ENCODE peak calls at places on chromosome 21, in five cellular contexts. I is GM23338, S is H1, B is breast epithelium, A is spleen. H is an unnamed sample. For H3K27me3, the result is how much of the 10 kb centered on the place peaks cover.

GRCh38 chr21:29656504-29657227 is 283.1 kb downstream of the GRIK1 start:
- DNase-seq in I (no peak), S (no peak), B (no peak), A (no peak), H (no peak)

GRCh38 chr21:42319851-42320602 is 4.8 kb upstream of the TFF3 start:
- DNase-seq in I (no peak), S (no peak), B (no peak), A (peak), H (peak)

GRCh38 chr21:35226302-35226701 is 177.2 kb upstream of the RUNX1 start:
- DNase-seq in I (no peak), S (no peak), B (peak), A (no peak), H (no peak)

GRCh38 chr21:15015622-15016471 is 49.0 kb downstream of the NRIP1 start:
- DNase-seq in I (no peak), S (no peak), B (no peak), A (no peak), H (no peak)

GRCh38 chr21:34536820-34537219 is 24.8 kb upstream of the KCNE1 start:
- DNase-seq in I (no peak), S (no peak), B (no peak), A (no peak), H (no peak)

GRCh38 chr21:41967708-41968107 is 13.9 kb upstream of the C2CD2 start:
- DNase-seq in I (no peak), S (no peak), B (peak), A (peak), H (no peak)

GRCh38 chr21:28794341-28794970 is 198.2 kb downstream of the LTN1 start:
- DNase-seq in I (no peak), S (no peak), B (no peak), A (no peak), H (no peak)

GRCh38 chr21:29650561-29651022 is 289.2 kb downstream of the GRIK1 start:
- DNase-seq in I (no peak), S (no peak), B (no peak), A (no peak), H (no peak)

GRCh38 chr21:32826317-32827167 is 55.0 kb upstream of the PAXBP1 start:
- DNase-seq in I (peak), S (no peak), B (no peak), A (no peak), H (no peak)

GRCh38 chr21:46320331-46320801 is 3.3 kb downstream of the C21orf58 start:
- DNase-seq in I (no peak), S (no peak), B (no peak), A (no peak), H (no peak)

GRCh38 chr21:33047231-33047630 is 21.5 kb downstream of the OLIG2 start:
- DNase-seq in I (no peak), S (no peak), B (no peak), A (no peak), H (no peak)

GRCh38 chr21:25421327-25422028 is 185.8 kb downstream of the MRPL39 start:
- DNase-seq in I (peak), S (no peak), B (no peak), A (no peak), H (no peak)

GRCh38 chr21:41768371-41769042 is 1.7 kb upstream of the RIPK4 start:
- DNase-seq in I (peak), S (no peak), B (no peak), A (no peak), H (peak)

GRCh38 chr21:33419538-33420123 is 16.4 kb downstream of the IFNGR2 start:
- DNase-seq in I (no peak), S (no peak), B (no peak), A (no peak), H (peak)

GRCh38 chr21:25563399-25564116 is 43.7 kb downstream of the MRPL39 start:
- DNase-seq in I (no peak), S (no peak), B (no peak), A (no peak), H (no peak)

GRCh38 chr21:31124005-31124404 is 85.7 kb upstream of the KRTAP19-8 start:
- DNase-seq in I (peak), S (no peak), B (no peak), A (no peak), H (no peak)

GRCh38 chr21:36702622-36702968 is 3.7 kb downstream of the SIM2 start:
- DNase-seq in I (no peak), S (no peak), B (no peak), A (no peak), H (no peak)
- H3K27me3 ChIP-seq in I (half or more), S (half or more), B (under half), A (half or more), H (half or more)

DNA sequence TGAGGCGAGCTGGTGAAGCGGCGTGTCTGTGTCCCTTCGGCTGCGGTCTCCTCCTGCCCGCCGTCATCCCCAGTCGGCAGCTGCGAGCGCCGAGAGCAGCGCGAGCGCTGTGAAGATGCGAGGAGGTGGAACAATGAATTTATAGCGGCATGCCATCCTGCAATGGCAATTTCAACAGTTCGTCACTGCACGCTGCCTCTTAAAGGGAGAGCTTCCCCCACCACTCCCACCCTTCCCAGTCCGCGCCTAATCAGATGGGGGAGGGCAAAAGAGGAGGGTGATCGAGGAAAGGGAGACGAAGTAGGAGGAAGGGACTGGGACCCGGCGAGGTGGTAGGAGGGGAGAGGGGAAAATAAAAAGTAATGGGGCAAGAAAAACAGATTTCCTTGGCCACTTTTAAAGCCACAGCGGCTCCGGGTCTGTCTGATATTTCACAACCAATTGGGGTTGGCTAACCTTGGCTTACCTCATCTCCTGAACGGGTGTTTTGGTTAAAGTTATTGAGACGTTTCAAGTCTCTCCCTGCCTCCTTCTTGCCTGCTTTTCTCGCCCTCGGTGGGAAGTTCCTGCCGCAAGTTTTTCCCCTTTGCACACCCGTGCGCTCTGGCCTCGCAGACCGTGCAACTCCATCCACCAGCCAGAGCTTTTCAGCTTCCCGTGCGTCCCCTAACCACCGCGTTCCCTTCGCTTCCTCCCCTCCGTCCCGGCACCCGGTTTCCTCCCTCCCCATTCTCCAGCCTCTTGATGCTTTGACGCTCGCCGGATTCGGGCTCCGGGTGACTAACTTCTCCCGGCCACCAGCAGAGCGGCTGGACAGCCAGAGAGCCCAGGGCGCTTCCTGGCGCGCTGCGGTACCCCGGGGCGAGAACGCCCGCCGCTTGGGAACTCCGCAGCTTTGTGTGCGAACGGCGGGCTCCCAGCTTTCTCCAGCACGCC is at the start of gene ADAMTS5:
- DNase-seq in I (peak), S (peak), B (peak), A (peak), H (peak)
- TF ChIP-seq POLR2AphosphoS5 in I (no peak), S (peak), B (peak), A (peak), H (peak)

GRCh38 chr21:44632067-44632466 is 5.1 kb upstream of the KRTAP10-10 start:
- DNase-seq in I (no peak), S (no peak), B (no peak), A (no peak), H (no peak)

GRCh38 chr21:44637018-44637850 is at the start of gene KRTAP10-10:
- DNase-seq in I (no peak), S (no peak), B (no peak), A (no peak), H (no peak)

GRCh38 chr21:44639331-44639655 is 2.1 kb downstream of the KRTAP10-10 start:
- DNase-seq in I (no peak), S (no peak), B (no peak), A (no peak), H (no peak)

GRCh38 chr21:44640761-44641160 is 3.6 kb downstream of the KRTAP10-10 start:
- DNase-seq in I (no peak), S (no peak), B (no peak), A (no peak), H (no peak)

GRCh38 chr21:44636209-44637017 is 743 bp upstream of the KRTAP10-10 start:
- DNase-seq in I (no peak), S (no peak), B (no peak), A (no peak), H (no peak)
- H3K27me3 ChIP-seq in I (under half), S (under half), B (under half), A (under half), H (under half)

DNA sequence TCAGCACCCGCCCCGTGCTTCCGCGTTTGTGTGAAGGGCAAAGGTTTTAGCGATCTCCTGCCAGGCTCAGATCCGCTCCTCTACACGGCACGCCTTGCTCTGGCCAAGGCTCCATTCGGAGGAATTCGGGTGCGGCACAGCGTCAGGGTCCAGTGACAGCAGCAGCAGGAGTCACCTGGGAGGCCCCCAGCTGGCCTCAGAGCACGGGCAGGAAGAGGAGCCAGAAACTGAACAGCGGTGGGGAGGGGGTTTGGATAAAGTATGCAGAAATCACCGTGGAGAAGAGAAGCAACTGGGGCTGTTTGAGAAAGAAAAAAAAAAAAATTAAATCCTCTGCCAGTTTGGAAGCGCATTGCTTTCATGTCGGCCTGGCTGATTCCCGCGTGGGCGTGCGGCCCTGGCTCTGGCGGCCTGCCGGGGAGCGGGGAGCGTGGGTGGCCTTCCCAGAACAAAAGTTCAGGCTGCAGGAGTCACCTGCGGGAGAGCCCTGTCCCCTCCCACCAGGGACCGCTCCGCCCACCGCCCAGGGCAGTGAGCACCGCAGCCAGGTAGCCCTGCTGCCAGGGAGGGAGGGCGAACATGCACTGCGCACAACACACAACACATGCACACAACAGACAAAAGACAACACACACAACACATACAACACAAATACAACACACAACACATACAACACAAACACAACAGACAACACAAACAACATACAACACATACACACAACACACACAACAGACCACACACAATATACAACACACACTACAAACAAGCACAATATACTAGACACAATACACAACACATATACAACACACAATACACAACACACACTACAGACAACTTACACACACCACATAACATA is 107.6 kb downstream of the ETS2 start:
- DNase-seq in I (peak), S (peak), B (peak), A (peak), H (peak)
- TF ChIP-seq POLR2AphosphoS5 in I (no peak), S (no peak), B (no peak), A (peak), H (peak)

GRCh38 chr21:27155130-27155500 is 188.2 kb upstream of the ADAMTS5 start:
- DNase-seq in I (no peak), S (no peak), B (no peak), A (no peak), H (no peak)
- H3K27me3 ChIP-seq in I (under half), S (under half), B (under half), A (under half), H (under half)

GRCh38 chr21:17783003-17783402 is 36.2 kb downstream of the C21orf91 start:
- DNase-seq in I (no peak), S (no peak), B (no peak), A (no peak), H (no peak)
- TF ChIP-seq POLR2AphosphoS5 in I (no peak), S (no peak), B (no peak), A (no peak), H (no peak)

DNA sequence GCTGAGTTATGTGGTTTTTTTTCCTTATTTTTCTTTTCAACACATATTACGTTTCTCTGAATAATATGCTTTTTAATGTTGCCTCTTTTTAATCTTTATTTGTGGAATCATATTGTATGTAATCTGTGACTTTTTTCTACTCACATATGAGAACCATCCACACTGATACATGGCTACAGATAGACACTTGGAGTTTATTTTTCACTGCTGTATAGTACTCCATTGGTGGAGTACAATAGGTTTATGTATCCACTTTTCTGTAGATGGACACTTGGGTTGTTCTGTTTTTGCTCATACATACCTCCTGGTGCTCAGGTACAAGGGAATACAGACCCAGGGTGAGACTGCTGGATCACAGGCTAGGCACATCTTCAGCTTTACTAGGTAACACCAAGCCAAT is 71.5 kb upstream of the ERG start:
- DNase-seq in I (no peak), S (no peak), B (no peak), A (no peak), H (no peak)
- H3K27me3 ChIP-seq in I (under half), S (under half), B (under half), A (under half), H (under half)

DNA sequence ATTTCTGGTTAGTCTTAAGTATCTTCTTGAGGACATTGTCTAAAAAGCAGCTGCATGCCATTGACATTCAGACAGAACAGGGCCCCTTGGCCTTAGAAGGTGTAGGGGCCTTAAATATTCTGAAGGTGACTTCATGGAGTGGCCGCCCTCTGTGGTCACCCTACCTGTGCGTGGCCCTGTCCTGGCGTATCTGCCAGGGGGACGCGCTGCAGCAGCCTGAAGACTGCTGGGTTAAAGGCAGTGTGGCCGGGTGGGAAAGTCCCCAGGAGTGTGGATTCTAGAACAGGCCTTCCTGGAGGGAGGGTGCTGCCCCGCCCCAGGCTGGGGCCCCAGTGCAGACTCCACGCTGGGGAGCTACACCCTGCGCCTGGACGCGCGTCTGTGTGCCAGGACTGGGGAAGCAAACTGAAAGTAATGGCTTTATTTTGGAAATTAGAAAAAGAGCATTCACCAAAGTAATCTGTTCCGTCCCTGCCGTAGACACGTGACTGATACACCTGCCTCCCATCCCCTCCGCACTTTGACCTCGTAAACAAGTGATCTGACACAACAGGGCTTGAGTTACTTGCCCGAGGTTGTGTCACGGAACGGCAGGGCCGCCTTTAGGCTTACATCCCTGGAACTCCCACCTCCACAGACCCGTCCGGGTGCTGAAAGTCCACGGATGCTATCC is 1.8 kb downstream of the AGPAT3 start:
- DNase-seq in I (no peak), S (peak), B (no peak), A (peak), H (no peak)
- TF ChIP-seq POLR2AphosphoS5 in I (no peak), S (no peak), B (no peak), A (peak), H (no peak)